ENCODE peak calls at places on chromosomes 4 and X, in seven cellular contexts. X is CD4-positive, alpha-beta memory T cell; Q is IMR-90; H is NCI-H1694; O is DMS79 treated with DMSO at 0.1 percent for 48 hours; T is A172; C is HS-27A. D is an unnamed sample.

GRCh38 chrX:74178536-74178935 is 125.4 kb upstream of the ZCCHC13 start:
- DNase-seq in X (no peak), Q (no peak), H (no peak), O (no peak), T (no peak), C (no peak), D (no peak)

GRCh38 chrX:55489315-55490009 is at the start of gene USP51:
- DNase-seq in X (no peak), Q (peak; percentile 51), H (no peak), O (peak; percentile 58), T (no peak), C (no peak), D (peak; percentile 38)

GRCh38 chrX:97074400-97074799 is 190.7 kb downstream of the RPA4 start:
- DNase-seq in X (no peak), Q (peak; percentile 64), H (no peak), O (no peak), T (no peak), C (no peak), D (no peak)

GRCh38 chrX:87572911-87573310 is 55.3 kb downstream of the KLHL4 start:
- DNase-seq in X (no peak), Q (no peak), H (no peak), O (no peak), T (peak; percentile 23), C (no peak), D (no peak)

GRCh38 chrX:151773434-151773833 is 38.9 kb downstream of the CNGA2 start:
- DNase-seq in X (no peak), Q (no peak), H (no peak), O (no peak), T (no peak), C (no peak), D (no peak)

GRCh38 chrX:38798956-38799355 is 2.3 kb upstream of the MID1IP1 start:
- DNase-seq in X (no peak), Q (peak; percentile 72), H (no peak), O (no peak), T (peak; percentile 64), C (no peak), D (no peak)

GRCh38 chr4:20629180-20630115 is 70.8 kb upstream of the PACRGL start:
- DNase-seq in X (no peak), Q (no peak), H (no peak), O (no peak), T (no peak), C (no peak), D (no peak)

GRCh38 chr4:174989791-174990190 is 71.6 kb downstream of the ADAM29 start:
- DNase-seq in X (no peak), Q (no peak), H (no peak), O (no peak), T (no peak), C (no peak), D (no peak)

GRCh38 chr4:144820706-144821105 is 174.8 kb downstream of the HHIP start:
- DNase-seq in X (no peak), Q (peak; percentile 2), H (no peak), O (no peak), T (peak; percentile 11), C (no peak), D (no peak)

GRCh38 chr4:87911252-87911774 is 64.2 kb upstream of the SPP1 start:
- DNase-seq in X (no peak), Q (no peak), H (no peak), O (no peak), T (no peak), C (no peak), D (no peak)

GRCh38 chr4:27807207-27807606 is 946.6 kb downstream of the STIM2 start:
- DNase-seq in X (no peak), Q (peak; percentile 28), H (no peak), O (no peak), T (peak; percentile 9), C (no peak), D (no peak)

GRCh38 chr4:156971168-156971601 is 414 bp downstream of the PDGFC start:
- DNase-seq in X (no peak), Q (no peak), H (no peak), O (no peak), T (no peak), C (no peak), D (no peak)

GRCh38 chr4:19030048-19030447 is 1008.5 kb upstream of the LCORL start:
- DNase-seq in X (no peak), Q (peak; percentile 4), H (no peak), O (no peak), T (peak; percentile 18), C (no peak), D (no peak)

GRCh38 chr4:138034871-138035270 is 207.3 kb downstream of the SLC7A11 start:
- DNase-seq in X (no peak), Q (peak; percentile 87), H (no peak), O (no peak), T (no peak), C (no peak), D (no peak)

GRCh38 chr4:112002301-112002700 is 143.0 kb upstream of the FAM241A start:
- DNase-seq in X (no peak), Q (no peak), H (no peak), O (no peak), T (no peak), C (no peak), D (no peak)

GRCh38 chr4:88230953-88231835 is 53.2 kb downstream of the PPM1K start:
- DNase-seq in X (no peak), Q (peak; percentile 20), H (no peak), O (no peak), T (no peak), C (no peak), D (no peak)

GRCh38 chr4:168502886-168503285 is 6.0 kb downstream of the PALLD start:
- DNase-seq in X (no peak), Q (peak; percentile 33), H (no peak), O (no peak), T (no peak), C (no peak), D (no peak)

GRCh38 chr4:142473218-142473959 is 372.7 kb downstream of the INPP4B start:
- DNase-seq in X (no peak), Q (no peak), H (no peak), O (no peak), T (peak; percentile 46), C (no peak), D (no peak)

GRCh38 chrX:48508400-48509244 is at the start of gene PORCN:
- DNase-seq in X (peak; percentile 62), Q (peak; percentile 35), H (peak; percentile 10), O (peak; percentile 21), T (peak; percentile 46), C (no peak), D (peak; percentile 74)

GRCh38 chrX:96314974-96315373 is 369.7 kb upstream of the DIAPH2 start:
- DNase-seq in X (no peak), Q (peak; percentile 62), H (no peak), O (no peak), T (peak; percentile 47), C (peak; percentile 3), D (no peak)